ENCODE peak calls at places on chromosome 9, in five cellular contexts. G is activated naive CD8-positive, alpha-beta T cell treated with anti-CD3 and anti-CD28 coated beads for 36 hours; B is COR-L47; N is H7; Y is T-cell. E is an unnamed sample.

GRCh38 chr9:98678244-98678842 is 30.4 kb downstream of the GABBR2 start:
- DNase-seq in G (peak; percentile 6), B (no peak), Y (no peak), N (peak; percentile 70), E (peak; percentile 4)

GRCh38 chr9:136136526-136136925 is 17.9 kb upstream of the TMEM250 start:
- DNase-seq in N (peak; percentile 52), G (no peak), B (no peak), Y (no peak), E (no peak)

GRCh38 chr9:7313389-7313788 is 486.2 kb downstream of the DMAC1 start:
- DNase-seq in G (no peak), Y (no peak), N (no peak), B (no peak), E (no peak)

GRCh38 chr9:27560457-27560856 is 12.8 kb downstream of the C9orf72 start:
- DNase-seq in B (no peak), G (no peak), N (no peak), Y (no peak), E (no peak)

GRCh38 chr9:133640580-133641395 is 4.6 kb downstream of the DBH start:
- DNase-seq in Y (no peak), B (no peak), N (no peak), G (no peak), E (no peak)

GRCh38 chr9:79895232-79895631 is 323.5 kb downstream of the TLE4 start:
- DNase-seq in Y (no peak), B (no peak), G (no peak), N (no peak), E (no peak)

GRCh38 chr9:135045264-135046155 is 42.0 kb upstream of the OLFM1 start:
- DNase-seq in B (no peak), G (no peak), N (peak; percentile 47), Y (no peak), E (no peak)

GRCh38 chr9:128685022-128685332 is 4.0 kb upstream of the SET start:
- DNase-seq in B (no peak), N (no peak), Y (no peak), G (no peak), E (no peak)

GRCh38 chr9:113516840-113517577 is 53.5 kb downstream of the RGS3 start:
- DNase-seq in G (peak; percentile 84), Y (peak; percentile 57), B (no peak), N (no peak), E (no peak)

GRCh38 chr9:87277346-87277745 is 220.3 kb upstream of the DAPK1 start:
- DNase-seq in G (no peak), Y (no peak), N (no peak), B (no peak), E (peak; percentile 39)

GRCh38 chr9:137199411-137200121 is 975 bp downstream of the TPRN start:
- DNase-seq in G (no peak), N (peak; percentile 80), B (no peak), Y (no peak), E (no peak)

GRCh38 chr9:2039294-2040180 is 24.4 kb downstream of the SMARCA2 start:
- DNase-seq in G (no peak), Y (no peak), N (peak; percentile 29), B (no peak), E (no peak)

GRCh38 chr9:94801242-94801641 is 74.7 kb downstream of the AOPEP start:
- DNase-seq in B (no peak), G (no peak), Y (no peak), N (no peak), E (no peak)

GRCh38 chr9:13863112-13863511 is 450.8 kb downstream of the NFIB start:
- DNase-seq in B (no peak), G (no peak), N (no peak), Y (no peak), E (no peak)

GRCh38 chr9:136237486-136238341 is 7.9 kb downstream of the QSOX2 start:
- DNase-seq in B (no peak), N (no peak), Y (no peak), G (no peak), E (no peak)

GRCh38 chr9:92807757-92808725 is 43.4 kb upstream of the BICD2 start:
- DNase-seq in B (peak; percentile 30), G (peak; percentile 35), N (peak; percentile 70), Y (peak; percentile 38), E (no peak)

GRCh38 chr9:95157491-95158151 is 159.9 kb downstream of the FANCC start:
- DNase-seq in N (no peak), B (no peak), G (no peak), Y (no peak), E (no peak)